ENCODE peak calls at places on chromosomes 5 and 9, in four cellular contexts. F is tibial artery, R is psoas muscle, K is AG04450. N is an unnamed sample.

GRCh38 chr5:23014817-23015216 is 161.7 kb upstream of the CDH12 start:
- DNase-seq in F (no peak), R (no peak), K (no peak), N (no peak)

GRCh38 chr5:88687253-88687955 is 195.6 kb downstream of the MEF2C start:
- DNase-seq in F (no peak), R (no peak), K (no peak), N (no peak)

GRCh38 chr5:16108418-16108817 is 71.2 kb downstream of the MARCHF11 start:
- DNase-seq in F (no peak), R (no peak), K (no peak), N (no peak)

GRCh38 chr5:76709762-76710161 is 6.2 kb upstream of the F2R start:
- DNase-seq in F (no peak), R (no peak), K (no peak), N (no peak)

GRCh38 chr5:27784317-27784716 is 745.9 kb upstream of the CDH9 start:
- DNase-seq in F (no peak), R (no peak), K (no peak), N (no peak)

GRCh38 chr9:87713278-87713989 is 12.5 kb upstream of the CTSL start:
- DNase-seq in F (peak), R (peak), K (peak), N (peak)

GRCh38 chr5:1735320-1735970 is 64.2 kb downstream of the MRPL36 start:
- DNase-seq in F (no peak), R (no peak), K (no peak), N (no peak)

GRCh38 chr5:120778491-120779293 is 314.6 kb downstream of the PRR16 start:
- DNase-seq in F (no peak), R (no peak), K (peak), N (no peak)

GRCh38 chr5:76982450-76982849 is 29.6 kb downstream of the CRHBP start:
- DNase-seq in F (no peak), R (no peak), K (no peak), N (no peak)

GRCh38 chr5:105639068-105639467 is 2031.7 kb downstream of the EFNA5 start:
- DNase-seq in F (peak), R (no peak), K (no peak), N (no peak)

GRCh38 chr5:160441352-160441781 is 19.7 kb downstream of the PTTG1 start:
- DNase-seq in F (no peak), R (no peak), K (no peak), N (no peak)

GRCh38 chr5:172820046-172820767 is 13.8 kb upstream of the ERGIC1 start:
- DNase-seq in F (peak), R (no peak), K (no peak), N (no peak)

GRCh38 chr9:122350577-122351355 is 20.1 kb upstream of the PTGS1 start:
- DNase-seq in F (peak), R (peak), K (peak), N (peak)

GRCh38 chr9:126413470-126414051 is 86.9 kb downstream of the MVB12B start:
- DNase-seq in F (no peak), R (no peak), K (no peak), N (no peak)

GRCh38 chr9:129506892-129507291 is 114.0 kb downstream of the C9orf50 start:
- DNase-seq in F (no peak), R (peak), K (no peak), N (peak)

GRCh38 chr9:4832786-4833579 is 40.2 kb downstream of the RCL1 start:
- DNase-seq in F (no peak), R (no peak), K (peak), N (no peak)

GRCh38 chr9:126624453-126624872 is 10.7 kb downstream of the LMX1B start:
- DNase-seq in F (no peak), R (no peak), K (no peak), N (no peak)

GRCh38 chr5:173953528-173954090 is 35.4 kb upstream of the C5orf47 start:
- DNase-seq in F (no peak), R (no peak), K (peak), N (no peak)
- H3K27ac ChIP-seq in F (no peak), R (peak), K (no peak), N (peak)

DNA sequence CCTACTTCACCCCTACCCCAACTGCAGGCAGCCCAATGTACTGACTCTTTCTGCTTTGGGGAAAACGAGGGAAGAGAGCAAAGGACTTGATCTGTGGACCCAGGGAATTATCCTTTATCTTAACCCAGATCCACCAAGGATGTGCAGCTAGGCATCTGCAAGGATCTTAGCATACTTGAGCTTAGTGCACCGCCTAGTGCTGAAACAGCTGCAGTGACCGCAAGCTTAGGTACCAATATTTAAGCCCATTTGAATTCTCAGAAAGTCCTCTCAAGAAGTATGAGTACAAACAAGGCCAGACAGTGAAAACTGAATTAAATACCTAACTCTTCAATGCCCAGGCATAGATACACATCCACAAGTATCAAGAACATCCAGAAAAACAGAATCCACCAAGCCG is 576.7 kb upstream of the ADAMTS16 start:
- DNase-seq in F (no peak), R (no peak), K (no peak), N (no peak)
- TF ChIP-seq CTCF in F (no peak), R (no peak), K (no peak), N (no peak)

GRCh38 chr5:73661753-73662152 is 35.8 kb downstream of the ARHGEF28 start:
- DNase-seq in F (no peak), R (no peak), K (no peak), N (no peak)
- H3K27ac ChIP-seq in F (no peak), R (no peak), K (no peak), N (no peak)

GRCh38 chr9:1429328-1429727 is 379.2 kb downstream of the DMRT2 start:
- DNase-seq in F (no peak), R (no peak), K (no peak), N (no peak)
- TF ChIP-seq CTCF in F (no peak), R (peak), K (no peak), N (peak)

N was measured in pancreas.